ENCODE peak calls at places on chromosome 1, in eight cellular contexts. F is astrocyte of the spinal cord; Z is left ventricle myocardium inferior; J is stimulated activated CD8-positive, alpha-beta memory T cell treated with anti-CD3 and anti-CD28 coated beads, Interleukin-4, amount 100 ng/mL, for 24 hours; A is sigmoid colon; M is substantia nigra; B is NCI-H1694; E is HS-27A. U is an unnamed sample.

GRCh38 chr1:33382651-33383415 is 48.1 kb downstream of the PHC2 start:
- DNase-seq in F (no peak), Z (no peak), J (no peak), A (no peak), M (peak), B (no peak), E (no peak), U (no peak)

GRCh38 chr1:80218112-80218511 is 1211.6 kb upstream of the ADGRL4 start:
- DNase-seq in F (peak), Z (no peak), J (no peak), A (no peak), M (no peak), B (peak), E (peak), U (peak)

GRCh38 chr1:178536329-178536728 is 23.4 kb downstream of the TEX35 start:
- DNase-seq in F (no peak), Z (no peak), J (no peak), A (peak), M (no peak), B (no peak), E (no peak), U (no peak)

GRCh38 chr1:178500091-178500770 is 3.5 kb upstream of the CLEC20A start:
- DNase-seq in F (no peak), Z (no peak), J (no peak), A (no peak), M (no peak), B (no peak), E (no peak), U (no peak)

GRCh38 chr1:172745014-172745413 is 86.1 kb downstream of the FASLG start:
- DNase-seq in F (peak), Z (no peak), J (no peak), A (no peak), M (no peak), B (peak), E (no peak), U (peak)

GRCh38 chr1:230191839-230192238 is 124.8 kb downstream of the GALNT2 start:
- DNase-seq in F (no peak), Z (no peak), J (no peak), A (no peak), M (no peak), B (no peak), E (no peak), U (no peak)

GRCh38 chr1:44947060-44947773 is 39.2 kb downstream of the EIF2B3 start:
- DNase-seq in F (peak), Z (no peak), J (no peak), A (no peak), M (no peak), B (peak), E (no peak), U (peak)

GRCh38 chr1:151574575-151575529 is 34.7 kb downstream of the TUFT1 start:
- DNase-seq in F (peak), Z (no peak), J (peak), A (no peak), M (no peak), B (no peak), E (peak), U (peak)

GRCh38 chr1:234729566-234729965 is 119.6 kb upstream of the IRF2BP2 start:
- DNase-seq in F (peak), Z (no peak), J (no peak), A (peak), M (no peak), B (no peak), E (no peak), U (peak)

GRCh38 chr1:78619803-78620579 is at the start of gene IFI44L:
- DNase-seq in F (peak), Z (peak), J (peak), A (no peak), M (no peak), B (no peak), E (peak), U (peak)

GRCh38 chr1:111334169-111334568 is 43.5 kb downstream of the CHIA start:
- DNase-seq in F (peak), Z (peak), J (no peak), A (no peak), M (no peak), B (peak), E (peak), U (peak)

GRCh38 chr1:160954158-160955104 is at the start of gene ITLN2:
- DNase-seq in F (peak), Z (no peak), J (peak), A (no peak), M (no peak), B (no peak), E (no peak), U (peak)

GRCh38 chr1:154320882-154321608 is at the start of gene AQP10:
- DNase-seq in F (no peak), Z (no peak), J (no peak), A (no peak), M (no peak), B (no peak), E (no peak), U (peak)

GRCh38 chr1:171166361-171166760 is 18.7 kb upstream of the FMO2 start:
- DNase-seq in F (no peak), Z (no peak), J (no peak), A (no peak), M (no peak), B (no peak), E (no peak), U (no peak)

GRCh38 chr1:941588-942383 is 17.3 kb downstream of the NOC2L start:
- DNase-seq in F (peak), Z (peak), J (no peak), A (peak), M (no peak), B (no peak), E (no peak), U (peak)

GRCh38 chr1:13593511-13594131 is 10.0 kb downstream of the PDPN start:
- DNase-seq in F (peak), Z (peak), J (no peak), A (peak), M (no peak), B (no peak), E (no peak), U (peak)

GRCh38 chr1:28078262-28078661 is 10.1 kb downstream of the EYA3 start:
- DNase-seq in F (no peak), Z (no peak), J (no peak), A (no peak), M (no peak), B (no peak), E (no peak), U (no peak)

GRCh38 chr1:234242091-234242490 is 131.2 kb upstream of the COA6 start:
- DNase-seq in F (no peak), Z (no peak), J (no peak), A (no peak), M (no peak), B (no peak), E (no peak), U (no peak)

GRCh38 chr1:39574646-39575045 is 1.9 kb downstream of the PABPC4 start:
- DNase-seq in F (peak), Z (no peak), J (no peak), A (no peak), M (no peak), B (no peak), E (no peak), U (no peak)

GRCh38 chr1:53380296-53380695 is 52.4 kb upstream of the LRP8 start:
- DNase-seq in F (no peak), Z (no peak), J (no peak), A (peak), M (no peak), B (no peak), E (no peak), U (no peak)

GRCh38 chr1:26771285-26771642 is 16.5 kb upstream of the PIGV start:
- DNase-seq in F (no peak), Z (no peak), J (no peak), A (no peak), M (no peak), B (no peak), E (no peak), U (no peak)

GRCh38 chr1:22889213-22889827 is 83.3 kb downstream of the LACTBL1 start:
- DNase-seq in F (peak), Z (no peak), J (no peak), A (no peak), M (no peak), B (peak), E (no peak), U (peak)

GRCh38 chr1:40232444-40232843 is 15.3 kb upstream of the TMCO2 start:
- DNase-seq in F (no peak), Z (no peak), J (peak), A (no peak), M (no peak), B (no peak), E (no peak), U (no peak)

GRCh38 chr1:102790997-102791396 is 317.3 kb downstream of the COL11A1 start:
- DNase-seq in F (peak), Z (no peak), J (no peak), A (no peak), M (no peak), B (peak), E (no peak), U (peak)

GRCh38 chr1:108107658-108108057 is 92.5 kb downstream of the SLC25A24 start:
- DNase-seq in F (peak), Z (no peak), J (peak), A (no peak), M (no peak), B (no peak), E (peak), U (peak)

GRCh38 chr1:23249785-23250184 is 32.5 kb upstream of the HTR1D start:
- DNase-seq in F (peak), Z (no peak), J (no peak), A (no peak), M (no peak), B (no peak), E (no peak), U (peak)

GRCh38 chr1:7983086-7983778 is 21.7 kb downstream of the PARK7 start:
- DNase-seq in F (no peak), Z (no peak), J (no peak), A (no peak), M (no peak), B (no peak), E (no peak), U (no peak)

GRCh38 chr1:28437260-28437923 is 67.9 kb downstream of the PHACTR4 start:
- DNase-seq in F (peak), Z (no peak), J (no peak), A (no peak), M (no peak), B (no peak), E (peak), U (peak)

GRCh38 chr1:40760984-40761383 is 22.6 kb upstream of the KCNQ4 start:
- DNase-seq in F (no peak), Z (no peak), J (no peak), A (no peak), M (no peak), B (no peak), E (peak), U (peak)

U was measured in fibroblast of pulmonary artery.